ENCODE peak calls at places on chromosomes 7 and 10, in four cellular contexts. P is A549, V is endodermal cell, K is endothelial cell of umbilical vein. B is an unnamed sample.

GRCh38 chr7:14504134-14504533 is 398.4 kb downstream of the DGKB start:
- DNase-seq in P (no peak), V (no peak), K (no peak), B (no peak)

GRCh38 chr10:77943086-77943901 is 16.7 kb upstream of the DLG5 start:
- DNase-seq in P (peak; percentile 43), V (peak; percentile 89), K (peak; percentile 69), B (no peak)

GRCh38 chr7:100895701-100895955 is at the start of gene ACHE:
- DNase-seq in P (no peak), V (no peak), K (no peak), B (no peak)

GRCh38 chr7:78185149-78185745 is 386.7 kb downstream of the PHTF2 start:
- DNase-seq in P (no peak), V (no peak), K (no peak), B (no peak)

GRCh38 chr7:159030490-159031134 is 114.1 kb downstream of the VIPR2 start:
- DNase-seq in P (peak; percentile 69), V (peak; percentile 93), K (peak; percentile 19), B (peak; percentile 79)

GRCh38 chr7:4711093-4711492 is 29.0 kb downstream of the FOXK1 start:
- DNase-seq in P (no peak), V (no peak), K (no peak), B (no peak)

GRCh38 chr7:2802504-2803341 is 41.4 kb downstream of the GNA12 start:
- DNase-seq in P (peak; percentile 74), V (no peak), K (peak; percentile 65), B (no peak)

GRCh38 chr7:104653870-104654401 is 325.5 kb downstream of the LHFPL3 start:
- DNase-seq in P (no peak), V (no peak), K (no peak), B (no peak)

GRCh38 chr10:17851611-17852010 is 42.5 kb downstream of the MRC1 start:
- DNase-seq in P (no peak), V (no peak), K (peak; percentile 20), B (peak; percentile 69)

GRCh38 chr10:128568979-128569378 is 442.8 kb upstream of the MKI67 start:
- DNase-seq in P (no peak), V (no peak), K (no peak), B (no peak)

GRCh38 chr7:78279457-78279856 is 480.9 kb downstream of the PHTF2 start:
- DNase-seq in P (no peak), V (no peak), K (no peak), B (no peak)

GRCh38 chr7:24337180-24337579 is 53.2 kb downstream of the NPY start:
- DNase-seq in P (no peak), V (peak; percentile 77), K (no peak), B (no peak)

GRCh38 chr10:24406809-24407483 is 198.0 kb downstream of the KIAA1217 start:
- DNase-seq in P (no peak), V (no peak), K (no peak), B (no peak)

GRCh38 chr10:61832866-61833481 is 68.5 kb upstream of the ARID5B start:
- DNase-seq in P (no peak), V (no peak), K (no peak), B (no peak)

GRCh38 chr10:124387078-124387874 is 31.4 kb downstream of the OAT start:
- DNase-seq in P (peak; percentile 26), V (peak; percentile 63), K (no peak), B (peak; percentile 22)

GRCh38 chr10:125882596-125882995 is 1.5 kb upstream of the DHX32 start:
- DNase-seq in P (no peak), V (no peak), K (peak; percentile 14), B (no peak)

GRCh38 chr7:38858281-38858884 is 50.6 kb downstream of the VPS41 start:
- DNase-seq in P (peak; percentile 22), V (no peak), K (peak; percentile 63), B (no peak)

GRCh38 chr7:150406565-150407421 is 27.7 kb downstream of the ZNF775 start:
- DNase-seq in P (no peak), V (no peak), K (peak; percentile 13), B (no peak)

GRCh38 chr7:12646139-12646538 is 41.3 kb upstream of the ARL4A start:
- DNase-seq in P (no peak), V (no peak), K (no peak), B (no peak)

GRCh38 chr10:49690673-49691356 is 11.4 kb downstream of the C10orf53 start:
- DNase-seq in P (no peak), V (peak; percentile 66), K (no peak), B (peak; percentile 22)

GRCh38 chr10:75568721-75569120 is 137.3 kb downstream of the LRMDA start:
- DNase-seq in P (no peak), V (no peak), K (no peak), B (no peak)

GRCh38 chr10:72490951-72491350 is 134.9 kb downstream of the MICU1 start:
- DNase-seq in P (no peak), V (no peak), K (no peak), B (no peak)

GRCh38 chr10:11157292-11158052 is 139.8 kb downstream of the CELF2 start:
- DNase-seq in P (no peak), V (no peak), K (no peak), B (no peak)
- H3K4me1 ChIP-seq in P (no peaks in the 10 kb centered on the region), V (peaks cover 9% of the 10 kb centered on the region), K (no peaks in the 10 kb centered on the region), B (no peaks in the 10 kb centered on the region)

DNA sequence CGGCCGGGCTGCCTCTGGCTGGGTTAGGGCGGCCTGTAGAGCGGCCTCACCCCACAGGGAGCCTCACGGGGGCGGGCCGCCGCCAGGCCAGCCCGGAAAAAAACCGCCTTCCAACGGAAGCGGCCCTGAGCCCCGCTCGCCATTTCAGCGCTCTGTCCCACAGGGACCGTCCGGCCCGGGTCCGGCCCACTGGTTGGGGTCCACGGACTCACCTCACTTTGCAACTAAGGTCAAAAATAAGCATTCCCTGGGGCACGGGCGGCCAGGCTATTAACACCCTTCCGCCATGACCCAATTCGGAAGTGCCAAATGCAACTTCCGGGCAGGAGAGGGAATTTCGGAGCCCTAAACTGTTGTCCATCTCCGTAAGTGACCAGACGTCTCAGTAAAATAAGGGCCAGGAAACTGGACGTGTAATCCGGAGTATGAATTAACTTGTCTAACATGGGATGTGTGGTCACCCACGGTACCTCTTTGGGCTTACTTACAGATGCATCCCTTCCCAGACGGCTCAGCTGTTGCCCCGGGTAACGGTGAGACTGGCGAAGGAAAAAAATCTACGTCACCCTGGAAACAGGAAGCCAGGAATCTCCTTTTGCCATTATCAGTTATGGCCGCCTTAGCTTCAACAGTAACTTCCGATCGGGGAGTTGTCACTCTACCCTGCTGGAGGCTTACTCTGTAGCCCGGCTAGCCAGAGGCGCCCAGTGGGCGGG is at the start of gene BBIP1:
- DNase-seq in P (peak; percentile 99), V (no peak), K (peak; percentile 100), B (no peak)
- TF ChIP-seq CTCF in P (no peak), V (no peak), K (no peak), B (no peak)

GRCh38 chr7:33604015-33604414 is 301.3 kb upstream of the BMPER start:
- DNase-seq in P (no peak), V (no peak), K (peak; percentile 56), B (no peak)
- H3K4me3 ChIP-seq in P (no peak overlapping the region), V (no peak overlapping the region), K (no peak overlapping the region), B (no peak overlapping the region)

GRCh38 chr7:116724560-116725231 is 52.7 kb downstream of the MET start:
- DNase-seq in P (no peak), V (no peak), K (no peak), B (no peak)

GRCh38 chr7:116726149-116726548 is 54.2 kb downstream of the MET start:
- DNase-seq in P (no peak), V (no peak), K (no peak), B (no peak)

GRCh38 chr7:116727432-116728009 is 55.5 kb downstream of the MET start:
- DNase-seq in P (no peak), V (no peak), K (no peak), B (no peak)

GRCh38 chr7:116728413-116728812 is 56.4 kb downstream of the MET start:
- DNase-seq in P (no peak), V (no peak), K (no peak), B (no peak)

DNA sequence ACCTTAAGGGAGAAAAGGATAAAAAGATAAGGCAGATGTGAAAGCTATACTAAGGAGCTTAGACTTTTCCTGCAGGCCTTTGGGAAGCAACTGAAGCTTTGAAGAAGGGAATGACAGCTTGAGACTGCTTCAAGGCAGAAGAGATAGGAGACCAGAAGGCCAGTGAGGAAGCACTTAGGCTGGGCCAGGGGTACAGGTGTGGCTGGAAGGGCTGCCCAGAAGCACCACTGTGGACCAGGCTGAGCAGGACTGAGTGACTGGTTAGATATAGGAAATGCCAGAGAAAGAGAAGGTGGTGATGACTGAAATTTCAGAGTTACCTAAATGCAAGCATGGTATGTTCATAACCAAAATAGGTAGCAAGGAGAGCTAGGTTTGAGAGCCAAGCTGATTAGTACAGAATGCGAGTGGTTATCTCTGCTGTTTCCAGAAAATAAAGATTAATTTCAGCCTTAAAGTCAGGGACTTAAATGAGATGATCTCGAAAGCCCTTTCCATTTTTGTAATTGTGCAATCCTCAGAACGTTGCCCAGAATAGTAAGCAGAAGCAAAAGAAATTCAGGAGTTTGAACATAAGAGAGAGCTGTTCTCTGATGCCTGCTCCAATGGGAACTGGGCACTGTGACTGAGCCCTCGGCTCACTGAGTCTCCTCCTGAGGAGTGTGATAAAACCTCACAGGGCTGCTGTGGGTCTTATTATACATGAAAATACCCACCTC is 54.9 kb downstream of the MET start:
- DNase-seq in P (no peak), V (no peak), K (no peak), B (no peak)
- H3K4me1 ChIP-seq in P (peaks cover 70% of the 10 kb centered on the region), V (peaks cover 15% of the 10 kb centered on the region), K (peaks cover 17% of the 10 kb centered on the region), B (no peaks in the 10 kb centered on the region)

GRCh38 chr7:57775396-57776088 is 325.6 kb downstream of the ZNF716 start:
- DNase-seq in P (no peak), V (no peak), K (no peak), B (no peak)

GRCh38 chr7:57769958-57770357 is 320.0 kb downstream of the ZNF716 start:
- DNase-seq in P (no peak), V (no peak), K (no peak), B (no peak)

GRCh38 chr7:57772126-57772924 is 322.3 kb downstream of the ZNF716 start:
- DNase-seq in P (no peak), V (no peak), K (no peak), B (no peak)

GRCh38 chr7:57769131-57769530 is 319.2 kb downstream of the ZNF716 start:
- DNase-seq in P (no peak), V (no peak), K (no peak), B (no peak)

GRCh38 chr7:57774300-57774699 is 324.3 kb downstream of the ZNF716 start:
- DNase-seq in P (no peak), V (no peak), K (no peak), B (no peak)
- TF ChIP-seq CTCF in P (no peak), V (no peak), K (no peak), B (no peak)

DNA sequence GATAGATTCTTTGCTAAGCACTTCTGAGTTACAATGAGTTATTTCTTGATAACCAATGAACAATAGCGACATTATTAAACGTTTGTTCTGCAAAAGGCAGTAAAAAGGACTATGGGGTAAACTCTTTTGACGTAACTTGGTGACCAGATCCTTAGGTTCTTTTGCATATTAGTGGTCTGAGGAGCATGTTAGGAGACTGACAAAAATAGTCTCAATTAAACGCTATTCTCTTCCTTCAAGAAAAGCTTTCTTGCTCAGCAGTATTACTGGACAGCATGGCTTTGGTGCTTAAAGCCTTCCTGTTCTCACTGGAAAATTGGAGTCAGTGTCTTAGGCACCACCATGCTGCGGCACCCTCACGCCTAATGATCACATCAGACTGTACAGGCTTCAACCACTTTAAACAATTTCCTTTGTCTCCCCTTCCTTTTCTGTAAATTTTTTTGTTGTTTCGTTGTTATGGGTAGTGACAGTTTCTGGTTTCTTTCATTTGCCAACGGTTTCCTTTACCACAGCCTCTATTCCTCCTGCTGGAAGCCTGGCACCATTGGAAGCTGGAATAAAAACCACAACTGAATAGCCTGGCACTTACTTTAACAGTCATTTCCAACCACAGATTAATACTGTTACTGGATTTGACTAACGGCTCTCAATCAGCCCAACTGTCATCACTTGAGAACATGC is 49.2 kb upstream of the FAM133B start:
- DNase-seq in P (no peak), V (no peak), K (no peak), B (no peak)
- H3K4me3 ChIP-seq in P (no peak overlapping the region), V (no peak overlapping the region), K (no peak overlapping the region), B (no peak overlapping the region)